ENCODE peak calls at places on chromosome 3, in ten cellular contexts. O is cardiac fibroblast, Z is vagina, X is AG04450, A is fibroblast of pulmonary artery, C is PC-9, I is AG10803, V is fibroblast of lung, P is A549, Q is lower leg skin. U is an unnamed sample.

GRCh38 chr3:65939841-65940246 is 98.9 kb downstream of the MAGI1 start:
- DNase-seq in Q (no peak), Z (no peak), X (no peak), V (no peak), I (peak; percentile 56), A (no peak), P (no peak), O (peak; percentile 71), C (no peak), U (no peak)

GRCh38 chr3:29324180-29324651 is 43.3 kb downstream of the RBMS3 start:
- DNase-seq in X (no peak), I (peak; percentile 80), C (no peak), A (peak; percentile 76), V (peak; percentile 80), O (peak; percentile 95), Q (peak; percentile 85), P (peak; percentile 92), Z (no peak), U (no peak)

GRCh38 chr3:37072892-37073291 is 79.6 kb downstream of the MLH1 start:
- DNase-seq in X (peak; percentile 83), C (peak; percentile 6), O (peak; percentile 80), I (peak; percentile 67), V (peak; percentile 89), P (no peak), Z (no peak), Q (no peak), A (peak; percentile 89), U (peak; percentile 80)

GRCh38 chr3:174651951-174652350 is 207.2 kb upstream of the NAALADL2 start:
- DNase-seq in Z (no peak), V (no peak), X (no peak), P (no peak), C (no peak), I (no peak), A (no peak), Q (no peak), O (no peak), U (no peak)

GRCh38 chr3:28335246-28335645 is 13.3 kb upstream of the ZCWPW2 start:
- DNase-seq in V (no peak), O (no peak), Q (no peak), Z (no peak), I (no peak), X (no peak), A (no peak), C (no peak), P (no peak), U (no peak)

GRCh38 chr3:30581067-30581585 is 25.3 kb upstream of the TGFBR2 start:
- DNase-seq in C (no peak), Q (no peak), P (no peak), V (no peak), A (no peak), Z (no peak), X (no peak), I (no peak), O (no peak), U (no peak)

GRCh38 chr3:188323067-188323842 is 169.3 kb downstream of the LPP start:
- DNase-seq in C (no peak), Q (no peak), X (no peak), Z (no peak), O (no peak), I (no peak), V (no peak), A (no peak), P (no peak), U (no peak)

GRCh38 chr3:186790261-186790981 is 7.0 kb downstream of the EIF4A2 start:
- DNase-seq in I (peak; percentile 35), P (peak; percentile 63), Z (no peak), X (no peak), O (peak; percentile 66), C (no peak), V (peak; percentile 63), A (peak; percentile 51), Q (no peak), U (no peak)

GRCh38 chr3:101833446-101833974 is 15.8 kb upstream of the NFKBIZ start:
- DNase-seq in Z (no peak), C (no peak), V (no peak), A (no peak), X (no peak), I (no peak), Q (no peak), P (no peak), O (no peak), U (no peak)

GRCh38 chr3:145898487-145898886 is 262.5 kb downstream of the PLOD2 start:
- DNase-seq in C (no peak), Z (no peak), A (peak; percentile 13), O (peak; percentile 9), P (no peak), Q (no peak), X (no peak), I (peak; percentile 6), V (peak; percentile 36), U (no peak)

GRCh38 chr3:14329116-14329830 is 73.1 kb upstream of the SLC6A6 start:
- DNase-seq in O (peak; percentile 22), Q (no peak), P (no peak), A (no peak), I (peak; percentile 27), V (peak; percentile 74), X (no peak), Z (no peak), C (no peak), U (no peak)

GRCh38 chr3:4460334-4460733 is 6.7 kb downstream of the SUMF1 start:
- DNase-seq in P (no peak), A (no peak), I (no peak), V (no peak), X (no peak), Q (no peak), O (no peak), Z (no peak), C (no peak), U (no peak)

GRCh38 chr3:149384911-149385321 is 7.5 kb upstream of the TM4SF1 start:
- DNase-seq in I (peak; percentile 93), P (peak; percentile 70), O (peak; percentile 92), X (peak; percentile 61), C (no peak), Z (no peak), Q (no peak), V (peak; percentile 98), A (peak; percentile 86), U (no peak)

GRCh38 chr3:185737020-185737419 is 87.8 kb downstream of the IGF2BP2 start:
- DNase-seq in X (peak; percentile 50), Z (no peak), P (no peak), I (peak; percentile 65), V (peak; percentile 59), C (no peak), Q (no peak), O (peak; percentile 67), A (peak; percentile 63), U (no peak)

GRCh38 chr3:64612082-64612860 is 75.5 kb downstream of the ADAMTS9 start:
- DNase-seq in X (no peak), Q (no peak), C (no peak), O (peak; percentile 65), Z (no peak), A (peak; percentile 88), I (peak; percentile 72), P (no peak), V (peak; percentile 55), U (no peak)
- H3K4me3 ChIP-seq in X (no peak overlapping the region), Q (no peak overlapping the region), C (no peak overlapping the region), O (no peak overlapping the region), Z (no peak overlapping the region), A (no peak overlapping the region), I (no peak overlapping the region), P (no peak overlapping the region), V (no peak overlapping the region), U (no peak overlapping the region)

GRCh38 chr3:52441122-52441771 is 3.7 kb downstream of the SEMA3G start:
- DNase-seq in Z (no peak), O (no peak), V (no peak), Q (peak; percentile 83), C (no peak), I (no peak), X (no peak), A (no peak), P (no peak), U (no peak)
- TF ChIP-seq CTCF in Z (no peak), O (no peak), V (no peak), Q (no peak), C (no peak), I (no peak), X (no peak), A (no peak), P (no peak), U (no peak)

GRCh38 chr3:141798455-141798854 is 35.2 kb downstream of the GRK7 start:
- DNase-seq in I (peak; percentile 42), C (no peak), Q (no peak), X (no peak), P (no peak), O (no peak), Z (no peak), V (peak; percentile 73), A (peak; percentile 16), U (no peak)

GRCh38 chr3:141796436-141797166 is 33.4 kb downstream of the GRK7 start:
- DNase-seq in I (peak; percentile 89), P (no peak), Q (no peak), Z (no peak), A (no peak), C (no peak), O (peak; percentile 15), X (no peak), V (peak; percentile 85), U (peak; percentile 31)

GRCh38 chr3:141797167-141797773 is 34.1 kb downstream of the GRK7 start:
- DNase-seq in V (peak; percentile 31), Z (no peak), P (no peak), C (no peak), X (no peak), O (peak; percentile 61), A (peak; percentile 67), I (peak; percentile 49), Q (no peak), U (no peak)

GRCh38 chr3:141795719-141796435 is 32.7 kb downstream of the GRK7 start:
- DNase-seq in Z (no peak), Q (peak; percentile 94), O (peak; percentile 36), V (peak; percentile 7), I (peak; percentile 91), C (no peak), A (peak; percentile 16), P (no peak), X (no peak), U (no peak)

DNA sequence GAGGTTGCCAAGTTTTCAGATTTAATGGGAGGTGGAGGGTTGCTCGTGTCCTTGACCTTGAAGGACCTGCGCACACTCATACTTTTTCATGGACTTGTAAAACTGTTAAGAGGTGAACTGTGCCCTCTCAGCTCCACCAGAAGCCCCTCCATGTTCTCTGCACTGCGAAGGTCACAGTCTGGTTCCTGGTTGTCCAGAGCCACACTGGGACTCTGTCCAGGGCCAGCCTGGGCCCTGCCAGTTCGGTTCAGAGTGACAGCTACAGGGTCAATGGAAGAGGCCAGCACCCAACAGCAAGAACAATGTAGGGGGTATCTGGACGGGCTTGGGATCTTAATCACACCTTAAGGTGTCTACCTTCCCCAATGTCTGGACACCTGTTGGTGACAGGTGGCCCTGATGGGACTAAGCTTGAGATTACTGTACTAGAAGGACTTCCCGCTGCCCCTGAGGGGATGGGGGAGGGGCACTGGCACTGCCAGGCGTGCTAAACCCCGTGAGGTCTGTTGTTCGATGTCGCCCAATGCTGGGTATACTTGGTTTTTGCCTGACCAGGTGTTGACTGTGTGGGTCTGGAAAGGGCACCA is 34.7 kb downstream of the GRK7 start:
- DNase-seq in Z (no peak), P (no peak), I (no peak), C (no peak), V (no peak), Q (no peak), A (no peak), O (no peak), X (no peak), U (no peak)
- H3K4me3 ChIP-seq in Z (peak overlapping the region; percentile 38), P (no peak overlapping the region), I (peak overlapping the region; percentile 55), C (no peak overlapping the region), V (peak overlapping the region; percentile 24), Q (no peak overlapping the region), A (peak overlapping the region; percentile 36), O (peak overlapping the region; percentile 47), X (no peak overlapping the region), U (peak overlapping the region; percentile 19)

GRCh38 chr3:177119829-177120228 is 77.5 kb downstream of the TBL1XR1 start:
- DNase-seq in X (no peak), V (no peak), Q (no peak), P (no peak), O (no peak), I (no peak), A (no peak), C (no peak), Z (no peak), U (no peak)
- TF ChIP-seq CTCF in X (no peak), V (no peak), Q (no peak), P (no peak), O (no peak), I (no peak), A (no peak), C (no peak), Z (no peak), U (no peak)

U was measured in AG04449.